ENCODE peak calls at places on chromosome 17, in seven cellular contexts. X, F, G, C, U, I and R are unnamed samples.

GRCh38 chr17:3794890-3795757 is 5.9 kb downstream of the ITGAE start:
- DNase-seq in I (peak), G (no peak), U (peak), C (no peak), X (no peak), F (peak), R (no peak)

GRCh38 chr17:36722121-36722902 is 120.9 kb downstream of the MRM1 start:
- DNase-seq in F (peak), C (peak), G (peak), U (peak), I (peak), X (peak), R (peak)

GRCh38 chr17:64081802-64082799 is 47.8 kb downstream of the ERN1 start:
- DNase-seq in I (no peak), G (no peak), X (peak), U (peak), C (peak), F (no peak), R (no peak)

GRCh38 chr17:75864448-75864871 is 9.3 kb upstream of the WBP2 start:
- DNase-seq in I (no peak), C (no peak), U (peak), G (no peak), F (no peak), X (peak), R (no peak)

GRCh38 chr17:4554441-4554996 is 665 bp downstream of the MYBBP1A start:
- DNase-seq in U (no peak), X (no peak), G (no peak), C (no peak), F (peak), I (no peak), R (no peak)

GRCh38 chr17:9209347-9209746 is 188.0 kb downstream of the NTN1 start:
- DNase-seq in G (no peak), X (no peak), F (no peak), I (no peak), C (no peak), U (no peak), R (no peak)

GRCh38 chr17:78400581-78401240 is 22.3 kb downstream of the PGS1 start:
- DNase-seq in U (no peak), F (peak), I (no peak), X (no peak), C (no peak), G (no peak), R (no peak)

GRCh38 chr17:15919466-15919865 is 25.5 kb upstream of the ADORA2B start:
- DNase-seq in X (no peak), C (no peak), U (no peak), F (no peak), I (no peak), G (no peak), R (no peak)

GRCh38 chr17:4667166-4667565 is 25.7 kb upstream of the ALOX15 start:
- DNase-seq in F (no peak), I (no peak), C (no peak), X (no peak), U (no peak), G (no peak), R (no peak)

GRCh38 chr17:10041287-10041612 is 136.2 kb upstream of the RCVRN start:
- DNase-seq in X (no peak), U (no peak), F (no peak), I (no peak), C (no peak), G (no peak), R (no peak)

GRCh38 chr17:38693700-38694329 is 11.3 kb upstream of the MLLT6 start:
- DNase-seq in I (no peak), C (no peak), U (no peak), F (no peak), X (no peak), G (no peak), R (no peak)

GRCh38 chr17:27352481-27353460 is 58.9 kb downstream of the WSB1 start:
- DNase-seq in C (peak), X (no peak), U (no peak), I (no peak), F (no peak), G (no peak), R (no peak)

GRCh38 chr17:41367426-41368075 is 2.1 kb downstream of the KRT33B start:
- DNase-seq in G (no peak), X (no peak), I (no peak), F (no peak), U (no peak), C (no peak), R (no peak)

GRCh38 chr17:36939059-36939943 is 2.0 kb downstream of the LHX1 start:
- DNase-seq in F (no peak), U (no peak), I (no peak), C (no peak), G (no peak), X (no peak), R (peak)

GRCh38 chr17:47917581-47917980 is 21.5 kb downstream of the SP2 start:
- DNase-seq in X (no peak), C (no peak), F (no peak), G (no peak), I (no peak), U (no peak), R (no peak)

GRCh38 chr17:77445030-77445907 is 304.5 kb downstream of the SEC14L1 start:
- DNase-seq in F (no peak), G (no peak), I (peak), C (no peak), U (peak), X (no peak), R (no peak)

GRCh38 chr17:57938061-57938502 is 17.1 kb downstream of the CUEDC1 start:
- DNase-seq in G (no peak), I (no peak), F (no peak), C (no peak), U (no peak), X (no peak), R (no peak)

GRCh38 chr17:1244606-1245012 is 25.6 kb upstream of the BHLHA9 start:
- DNase-seq in F (no peak), U (no peak), C (no peak), I (no peak), X (no peak), G (no peak), R (no peak)

GRCh38 chr17:49753959-49754391 is 10.0 kb downstream of the FAM117A start:
- DNase-seq in C (no peak), F (no peak), G (no peak), I (no peak), U (no peak), X (no peak), R (no peak)

GRCh38 chr17:16973760-16974540 is 2.0 kb upstream of the TNFRSF13B start:
- DNase-seq in G (no peak), F (no peak), U (no peak), I (no peak), C (no peak), X (no peak), R (no peak)

GRCh38 chr17:69581061-69581955 is 166.8 kb downstream of the MAP2K6 start:
- DNase-seq in C (peak), X (no peak), F (no peak), U (peak), I (no peak), G (no peak), R (no peak)